ENCODE peak calls at places on chromosomes 6 and 20, in eight cellular contexts. V is CD8-positive, alpha-beta T cell; U is GM12878; E is upper lobe of right lung; N is transverse colon; F is OCI-LY7; Z is Panc1; H is uterus. B is an unnamed sample. For H3K9me3, the result is how much of the 10 kb centered on the place peaks cover.

GRCh38 chr20:35582741-35583404 is 32.8 kb upstream of the SPAG4 start:
- DNase-seq in F (no peak), E (peak), U (no peak), N (no peak), H (no peak), Z (no peak), V (no peak), B (no peak)

GRCh38 chr6:45640081-45640491 is 262.4 kb upstream of the SUPT3H start:
- DNase-seq in Z (no peak), U (no peak), N (no peak), E (no peak), F (no peak), V (no peak), H (no peak), B (no peak)

GRCh38 chr20:14489544-14489943 is 152.1 kb upstream of the FLRT3 start:
- DNase-seq in V (no peak), E (no peak), H (no peak), U (no peak), Z (no peak), N (no peak), F (no peak), B (peak)

GRCh38 chr20:54149765-54150264 is 24.0 kb downstream of the CYP24A1 start:
- DNase-seq in Z (no peak), E (no peak), F (no peak), H (no peak), N (no peak), V (no peak), U (no peak), B (no peak)

GRCh38 chr6:157273756-157274088 is 49.6 kb downstream of the TMEM242 start:
- DNase-seq in H (peak), N (peak), F (peak), U (no peak), Z (no peak), E (no peak), V (peak), B (peak)

GRCh38 chr20:54099894-54100293 is 29.5 kb upstream of the BCAS1 start:
- DNase-seq in F (no peak), U (no peak), E (no peak), V (no peak), Z (no peak), N (no peak), H (no peak), B (no peak)

GRCh38 chr20:51860015-51860882 is 57.9 kb upstream of the SALL4 start:
- DNase-seq in U (no peak), N (peak), F (no peak), H (no peak), E (no peak), V (no peak), Z (no peak), B (peak)

GRCh38 chr6:109381007-109381746 is 1.1 kb downstream of the CD164 start:
- DNase-seq in F (peak), N (no peak), U (no peak), V (no peak), Z (no peak), H (no peak), E (no peak), B (peak)

GRCh38 chr6:25017932-25018581 is 82.3 kb upstream of the RIPOR2 start:
- DNase-seq in V (peak), N (peak), H (peak), E (peak), F (peak), Z (peak), U (no peak), B (peak)

GRCh38 chr6:29647927-29648642 is 8.8 kb upstream of the MOG start:
- DNase-seq in N (no peak), F (peak), Z (no peak), E (no peak), V (no peak), U (no peak), H (no peak), B (no peak)

GRCh38 chr20:33404281-33404680 is 3.0 kb upstream of the CDK5RAP1 start:
- DNase-seq in H (no peak), U (no peak), V (no peak), E (no peak), Z (no peak), N (no peak), F (no peak), B (no peak)

GRCh38 chr20:34215711-34216381 is 25.4 kb upstream of the ASIP start:
- DNase-seq in E (peak), V (no peak), U (no peak), H (peak), F (no peak), N (peak), Z (no peak), B (peak)

GRCh38 chr6:16933532-16933931 is 168.3 kb upstream of the STMND1 start:
- DNase-seq in H (no peak), U (no peak), N (no peak), Z (no peak), E (no peak), F (no peak), V (no peak), B (no peak)

DNA sequence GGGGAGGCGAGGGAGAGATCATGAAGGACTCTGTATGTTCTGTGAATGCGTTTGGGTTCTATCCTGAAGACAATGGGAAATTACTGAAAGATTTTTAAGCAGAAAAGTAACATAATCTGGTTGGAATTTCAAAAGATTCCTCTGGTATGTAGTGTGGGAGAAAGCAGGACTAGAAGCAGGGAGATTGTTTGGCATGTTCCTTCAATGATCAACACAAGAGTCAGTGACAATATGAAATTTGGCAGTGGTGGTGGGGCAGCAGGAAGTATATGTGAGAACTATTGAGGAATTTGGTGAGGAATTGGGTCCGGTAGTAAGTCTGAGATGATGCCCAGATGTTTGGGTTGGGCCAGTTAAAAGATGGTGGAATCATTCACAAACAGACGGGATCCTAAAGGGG is 348.7 kb downstream of the CD83 start:
- DNase-seq in V (no peak), U (no peak), E (no peak), H (no peak), F (no peak), Z (no peak), N (no peak), B (no peak)
- H3K9me3 ChIP-seq in V (under half), U (under half), E (under half), H (under half), F (under half), Z (under half), N (under half), B (under half)

GRCh38 chr20:49283703-49284625 is 6.1 kb upstream of the ZNFX1 start:
- DNase-seq in E (no peak), Z (no peak), V (no peak), H (no peak), F (peak), N (no peak), U (no peak), B (no peak)

GRCh38 chr20:49285813-49286494 is 8.1 kb upstream of the ZNFX1 start:
- DNase-seq in V (no peak), H (no peak), N (no peak), F (no peak), U (no peak), E (no peak), Z (no peak), B (no peak)

GRCh38 chr20:49285233-49285668 is 7.4 kb upstream of the ZNFX1 start:
- DNase-seq in F (peak), Z (no peak), H (no peak), N (no peak), E (no peak), V (no peak), U (no peak), B (no peak)

GRCh38 chr20:49283176-49283702 is 5.4 kb upstream of the ZNFX1 start:
- DNase-seq in E (no peak), F (peak), Z (no peak), N (no peak), U (no peak), V (no peak), H (no peak), B (no peak)

GRCh38 chr20:49284818-49285217 is 7.0 kb upstream of the ZNFX1 start:
- DNase-seq in N (no peak), Z (no peak), V (no peak), U (no peak), H (no peak), E (no peak), F (no peak), B (no peak)
- H3K9me3 ChIP-seq in N (under half), Z (under half), V (half or more), U (under half), H (under half), E (under half), F (under half), B (under half)

DNA sequence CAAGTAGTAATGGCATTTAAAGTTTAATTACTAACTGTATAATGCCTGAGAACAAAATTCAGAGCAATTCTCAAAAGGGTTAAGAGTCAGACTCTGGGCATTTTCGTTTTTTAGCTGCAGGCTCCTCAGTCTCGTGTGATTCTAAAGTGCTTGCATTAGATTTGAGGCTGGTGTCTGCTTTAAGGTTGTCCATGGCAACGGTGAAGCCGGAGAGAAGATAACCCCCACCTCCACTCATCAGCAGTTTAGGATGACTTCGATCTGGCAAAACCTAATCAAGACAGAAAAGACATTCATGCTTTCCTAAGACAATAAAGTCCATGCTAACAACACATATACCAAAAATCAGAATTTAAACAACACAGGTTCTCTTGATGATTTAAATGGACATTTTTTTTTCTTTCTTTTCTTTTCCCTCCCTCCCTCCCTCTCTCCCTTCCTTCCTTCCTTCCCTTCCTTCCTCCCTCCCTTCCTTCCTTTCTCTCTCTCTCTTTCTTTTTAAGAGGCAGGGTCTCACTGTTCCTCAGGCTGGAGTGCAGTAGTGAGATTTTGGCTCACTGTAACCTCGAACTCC is 11.8 kb downstream of the TRMT6 start:
- DNase-seq in U (no peak), F (no peak), H (no peak), E (no peak), N (no peak), Z (no peak), V (no peak), B (no peak)
- H3K9me3 ChIP-seq in U (under half), F (under half), H (under half), E (under half), N (under half), Z (under half), V (under half), B (under half)

GRCh38 chr20:28616354-28616753 is 2641.1 kb upstream of the DEFB115 start:
- DNase-seq in H (no peak), Z (no peak), E (no peak), U (no peak), F (no peak), N (no peak), V (no peak), B (no peak)
- H3K9me3 ChIP-seq in H (under half), Z (under half), E (under half), U (under half), F (under half), N (under half), V (under half), B (under half)

DNA sequence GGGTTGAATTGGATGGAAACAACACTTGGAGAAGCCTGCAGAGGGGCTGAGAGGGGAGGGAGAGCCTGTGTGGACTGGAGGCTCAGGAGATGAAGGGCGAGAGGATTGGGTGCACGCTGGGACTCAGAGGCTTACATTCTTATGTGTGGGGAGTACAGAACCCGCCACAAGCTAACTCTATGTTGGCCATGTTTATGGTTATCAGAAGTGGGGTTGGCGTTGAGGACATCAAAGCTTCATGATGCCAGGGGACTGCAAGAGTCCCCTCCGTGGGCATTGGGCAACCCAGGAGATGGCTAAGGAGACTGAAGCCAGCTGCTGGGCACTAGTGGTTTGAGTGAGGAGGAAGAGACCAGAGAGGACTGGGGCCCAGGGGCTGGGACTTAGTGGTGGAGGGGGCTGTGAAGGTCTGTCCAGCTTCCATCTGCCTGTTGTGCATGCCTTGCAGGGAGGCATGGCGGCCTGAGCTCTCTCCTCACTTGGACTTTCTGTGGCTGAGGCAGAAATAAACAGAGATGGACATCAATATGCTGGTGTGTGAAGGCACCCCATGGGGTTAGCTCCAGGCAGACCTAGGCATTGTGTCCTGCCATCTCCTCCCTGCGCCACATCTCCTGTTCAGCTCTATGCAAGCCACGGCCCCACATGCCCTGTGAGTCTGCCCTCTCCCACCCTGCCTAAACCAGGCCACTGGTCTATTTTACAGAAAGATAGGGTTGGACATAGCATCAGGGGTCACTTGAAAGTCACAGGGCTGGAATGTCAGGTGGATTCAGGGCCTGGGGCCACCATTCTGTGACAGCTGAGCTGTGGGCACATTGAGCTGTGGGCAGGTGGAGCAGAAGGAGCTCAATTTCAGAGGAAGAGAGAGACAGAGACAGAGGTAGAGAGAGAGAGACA is 61.6 kb downstream of the PHACTR3 start:
- DNase-seq in Z (no peak), H (no peak), N (no peak), U (no peak), E (no peak), V (no peak), F (no peak), B (no peak)
- H3K9me3 ChIP-seq in Z (under half), H (under half), N (under half), U (under half), E (under half), V (under half), F (under half), B (under half)